ENCODE peak calls at places on chromosomes 13 and 19, in seven cellular contexts. V is ascending aorta, I is endodermal cell, U is iPS DF 6.9, J is testis, Q is esophagus squamous epithelium, K is brain microvascular endothelial cell. R is an unnamed sample.

GRCh38 chr19:42433503-42434260 is 6.5 kb upstream of the LIPE start:
- DNase-seq in V (peak), I (peak), U (no peak), J (peak), Q (no peak), K (peak), R (peak)

GRCh38 chr13:32878172-32878571 is 138.1 kb upstream of the KL start:
- DNase-seq in V (no peak), I (no peak), U (no peak), J (no peak), Q (no peak), K (no peak), R (no peak)

GRCh38 chr13:94480672-94481145 is 1.2 kb upstream of the DCT start:
- DNase-seq in V (no peak), I (no peak), U (no peak), J (no peak), Q (no peak), K (no peak), R (no peak)

GRCh38 chr13:41356788-41357187 is 45.7 kb downstream of the NAA16 start:
- DNase-seq in V (no peak), I (no peak), U (no peak), J (no peak), Q (no peak), K (no peak), R (no peak)

GRCh38 chr13:47463002-47463401 is 538.1 kb downstream of the SUCLA2 start:
- DNase-seq in V (no peak), I (no peak), U (no peak), J (no peak), Q (no peak), K (no peak), R (no peak)

GRCh38 chr13:52695856-52696255 is 43.2 kb downstream of the SUGT1 start:
- DNase-seq in V (no peak), I (no peak), U (no peak), J (no peak), Q (no peak), K (peak), R (no peak)

GRCh38 chr19:37933965-37934364 is 27.0 kb downstream of the SIPA1L3 start:
- DNase-seq in V (no peak), I (no peak), U (no peak), J (no peak), Q (no peak), K (peak), R (no peak)

GRCh38 chr19:6020166-6020967 is 42.4 kb upstream of the RANBP3 start:
- DNase-seq in V (no peak), I (no peak), U (no peak), J (no peak), Q (no peak), K (no peak), R (no peak)

GRCh38 chr19:42389899-42390298 is at the start of gene CNFN:
- DNase-seq in V (no peak), I (no peak), U (no peak), J (no peak), Q (no peak), K (no peak), R (no peak)

GRCh38 chr19:4304509-4305252 is at the start of gene FSD1:
- DNase-seq in V (no peak), I (peak), U (peak), J (peak), Q (no peak), K (peak), R (no peak)

GRCh38 chr19:8163781-8164180 is 14.4 kb upstream of the FBN3 start:
- DNase-seq in V (no peak), I (peak), U (no peak), J (no peak), Q (no peak), K (no peak), R (no peak)

GRCh38 chr13:38636756-38637155 is 50.1 kb upstream of the FREM2 start:
- DNase-seq in V (no peak), I (no peak), U (no peak), J (no peak), Q (no peak), K (no peak), R (no peak)

GRCh38 chr13:44266305-44266704 is 107.3 kb upstream of the SERP2 start:
- DNase-seq in V (no peak), I (peak), U (no peak), J (no peak), Q (no peak), K (no peak), R (no peak)

GRCh38 chr19:16625183-16625958 is 2.6 kb downstream of the MED26 start:
- DNase-seq in V (no peak), I (no peak), U (no peak), J (no peak), Q (no peak), K (no peak), R (no peak)

GRCh38 chr19:42069619-42070293 is at the start of gene GRIK5:
- DNase-seq in V (peak), I (peak), U (no peak), J (no peak), Q (no peak), K (no peak), R (no peak)

GRCh38 chr19:2524840-2525723 is 49.2 kb downstream of the GADD45B start:
- DNase-seq in V (peak), I (peak), U (no peak), J (peak), Q (no peak), K (peak), R (peak)

GRCh38 chr19:55702131-55702627 is 27.2 kb downstream of the EPN1 start:
- DNase-seq in V (no peak), I (peak), U (no peak), J (peak), Q (no peak), K (no peak), R (no peak)

GRCh38 chr13:40680659-40681323 is 14.3 kb upstream of the FOXO1 start:
- DNase-seq in V (no peak), I (peak), U (no peak), J (no peak), Q (no peak), K (no peak), R (no peak)

GRCh38 chr13:57470491-57470890 is 161.1 kb upstream of the PCDH17 start:
- DNase-seq in V (no peak), I (no peak), U (no peak), J (no peak), Q (no peak), K (no peak), R (no peak)

GRCh38 chr13:24459234-24459633 is 53.3 kb downstream of the PARP4 start:
- DNase-seq in V (no peak), I (no peak), U (no peak), J (no peak), Q (no peak), K (peak), R (peak)

GRCh38 chr13:90414691-90415596 is 932.5 kb upstream of the MIR17HG start:
- DNase-seq in V (no peak), I (peak), U (no peak), J (no peak), Q (no peak), K (peak), R (no peak)

GRCh38 chr13:113545931-113546516 is 38.5 kb upstream of the TFDP1 start:
- DNase-seq in V (peak), I (no peak), U (no peak), J (no peak), Q (no peak), K (no peak), R (no peak)

GRCh38 chr13:25806304-25806974 is 245.4 kb downstream of the SHISA2 start:
- DNase-seq in V (no peak), I (no peak), U (no peak), J (no peak), Q (no peak), K (peak), R (no peak)

GRCh38 chr19:48638831-48639381 is 1.7 kb upstream of the DBP start:
- DNase-seq in V (no peak), I (peak), U (no peak), J (no peak), Q (no peak), K (no peak), R (peak)

GRCh38 chr19:34324320-34324719 is 40.7 kb upstream of the GPI start:
- DNase-seq in V (no peak), I (no peak), U (no peak), J (no peak), Q (no peak), K (no peak), R (no peak)

GRCh38 chr13:29758591-29759114 is 91.8 kb downstream of the UBL3 start:
- DNase-seq in V (peak), I (no peak), U (no peak), J (no peak), Q (no peak), K (peak), R (peak)

GRCh38 chr19:2561895-2562294 is 86.0 kb downstream of the GADD45B start:
- DNase-seq in V (no peak), I (peak), U (no peak), J (no peak), Q (no peak), K (no peak), R (no peak)

GRCh38 chr19:2237051-2237868 is 636 bp downstream of the SF3A2 start:
- DNase-seq in V (no peak), I (no peak), U (no peak), J (no peak), Q (no peak), K (no peak), R (no peak)

GRCh38 chr19:12095111-12095790 is 30.7 kb downstream of the ZNF844 start:
- DNase-seq in V (no peak), I (no peak), U (no peak), J (no peak), Q (no peak), K (no peak), R (no peak)

GRCh38 chr13:46295531-46296464 is 84.1 kb downstream of the LRRC63 start:
- DNase-seq in V (peak), I (no peak), U (no peak), J (peak), Q (no peak), K (peak), R (peak)

GRCh38 chr13:34344761-34345600 is 527.0 kb downstream of the RFC3 start:
- DNase-seq in V (no peak), I (no peak), U (no peak), J (no peak), Q (no peak), K (no peak), R (peak)

GRCh38 chr13:89061821-89062220 is 1390.7 kb downstream of the SLITRK5 start:
- DNase-seq in V (no peak), I (no peak), U (no peak), J (no peak), Q (no peak), K (no peak), R (no peak)

GRCh38 chr19:11246941-11247340 is 7.5 kb downstream of the ANGPTL8 start:
- DNase-seq in V (no peak), I (no peak), U (no peak), J (no peak), Q (no peak), K (no peak), R (no peak)

GRCh38 chr19:42095814-42096230 is 19.9 kb downstream of the ZNF574 start:
- DNase-seq in V (no peak), I (peak), U (no peak), J (peak), Q (no peak), K (no peak), R (no peak)

GRCh38 chr13:24149306-24150032 is 11.1 kb upstream of the SPATA13 start:
- DNase-seq in V (no peak), I (no peak), U (no peak), J (no peak), Q (no peak), K (no peak), R (no peak)

GRCh38 chr19:39433480-39434079 is 2.2 kb downstream of the RPS16 start:
- DNase-seq in V (no peak), I (no peak), U (no peak), J (no peak), Q (no peak), K (no peak), R (no peak)

GRCh38 chr19:39432677-39433025 is 3.1 kb downstream of the RPS16 start:
- DNase-seq in V (no peak), I (no peak), U (no peak), J (no peak), Q (no peak), K (no peak), R (no peak)

GRCh38 chr19:39427707-39428106 is 8.0 kb downstream of the RPS16 start:
- DNase-seq in V (no peak), I (no peak), U (no peak), J (no peak), Q (no peak), K (no peak), R (no peak)

GRCh38 chr19:39428309-39429112 is 7.2 kb downstream of the RPS16 start:
- DNase-seq in V (peak), I (peak), U (no peak), J (peak), Q (no peak), K (peak), R (peak)

DNA sequence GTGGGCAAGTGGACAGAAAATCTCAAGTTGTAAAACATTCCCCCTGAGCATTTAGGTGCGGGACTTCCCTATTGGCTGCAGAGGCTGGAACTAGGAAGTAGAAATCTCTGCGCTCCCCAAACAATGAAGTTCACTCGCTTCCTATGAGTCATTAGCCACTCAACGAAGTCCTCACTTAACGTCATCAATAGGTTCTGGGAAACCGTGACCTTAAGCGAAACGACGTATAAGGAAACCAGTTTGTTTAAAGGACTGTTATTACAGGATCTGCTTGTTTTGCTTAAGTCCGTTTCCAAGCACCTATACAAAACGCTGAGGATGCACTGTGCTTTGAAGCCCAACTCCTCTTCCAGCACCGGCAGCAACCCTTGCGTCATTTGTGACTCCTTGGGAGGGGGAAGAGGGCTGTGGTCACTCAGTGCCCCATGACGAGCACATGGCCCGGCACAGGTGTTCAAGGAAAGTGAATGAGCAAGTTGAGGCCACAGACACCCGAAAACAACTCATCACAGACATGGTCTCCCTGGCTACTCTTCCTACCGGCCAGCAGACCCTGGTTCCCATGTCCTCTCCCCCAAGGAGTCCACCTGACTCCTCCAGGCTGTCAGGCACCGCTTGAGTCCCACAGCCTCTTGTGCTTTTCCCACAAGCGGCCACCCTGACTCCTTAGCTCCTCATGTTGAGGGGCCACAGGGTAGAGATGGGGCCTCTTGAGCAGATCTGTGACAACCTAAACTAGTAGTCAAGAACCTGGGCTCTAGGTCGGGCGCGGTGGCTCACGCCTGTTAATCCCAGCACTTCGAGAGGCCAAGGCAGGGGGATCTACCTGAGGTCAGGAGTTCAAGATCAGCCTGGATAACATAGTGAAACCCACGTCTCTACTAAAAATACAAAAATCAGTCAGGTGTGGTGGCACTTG is 4.8 kb downstream of the RPS16 start:
- DNase-seq in V (peak), I (peak), U (no peak), J (no peak), Q (no peak), K (peak), R (peak)
- H3K27ac ChIP-seq in V (peak), I (peak), U (no peak), J (peak), Q (peak), K (peak), R (peak)

DNA sequence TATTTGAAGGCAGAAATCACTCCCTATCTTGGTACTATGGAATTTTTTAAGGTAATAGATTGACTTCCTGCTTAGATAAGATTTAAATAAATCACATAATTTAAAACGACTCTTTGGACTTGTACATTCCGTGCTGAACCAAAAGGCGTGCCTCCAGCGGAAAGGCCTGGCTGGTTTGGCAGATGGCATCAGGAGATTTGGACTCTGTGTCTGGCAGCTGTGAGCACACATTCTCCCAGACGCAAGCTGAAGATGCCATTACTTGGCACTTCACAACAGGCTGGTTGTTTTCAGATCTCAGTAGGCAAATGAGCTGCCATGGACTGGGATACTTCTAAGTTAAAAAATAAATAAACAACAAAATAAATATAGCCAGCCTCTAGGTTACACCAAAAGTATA is 104.5 kb upstream of the SLC15A1 start:
- DNase-seq in V (no peak), I (no peak), U (no peak), J (no peak), Q (no peak), K (no peak), R (peak)
- H3K27ac ChIP-seq in V (no peak), I (no peak), U (no peak), J (no peak), Q (no peak), K (no peak), R (no peak)

DNA sequence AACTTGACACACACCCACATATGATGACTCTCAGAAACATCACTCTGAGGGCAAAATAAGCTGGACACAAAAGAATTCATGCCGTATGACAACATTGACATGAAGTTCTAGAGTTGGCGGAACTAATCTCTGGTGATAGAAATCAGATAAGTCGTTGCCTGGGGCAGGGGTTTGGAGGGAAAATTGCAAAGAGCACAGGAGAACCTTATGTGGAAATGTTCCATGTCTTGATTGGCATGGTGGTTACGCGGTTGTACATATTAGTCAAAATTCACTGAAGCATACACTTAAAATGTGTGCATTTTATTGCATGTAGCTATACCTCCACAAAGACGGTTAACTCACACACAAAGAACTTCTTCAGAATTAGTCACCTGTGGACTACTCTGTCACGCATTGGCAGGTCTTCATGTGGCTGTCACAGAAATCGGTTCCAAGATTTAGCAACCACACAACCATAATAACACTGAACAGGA is 137.8 kb upstream of the GJB6 start:
- DNase-seq in V (no peak), I (no peak), U (no peak), J (no peak), Q (no peak), K (no peak), R (no peak)
- H3K27ac ChIP-seq in V (no peak), I (no peak), U (no peak), J (no peak), Q (peak), K (no peak), R (no peak)

DNA sequence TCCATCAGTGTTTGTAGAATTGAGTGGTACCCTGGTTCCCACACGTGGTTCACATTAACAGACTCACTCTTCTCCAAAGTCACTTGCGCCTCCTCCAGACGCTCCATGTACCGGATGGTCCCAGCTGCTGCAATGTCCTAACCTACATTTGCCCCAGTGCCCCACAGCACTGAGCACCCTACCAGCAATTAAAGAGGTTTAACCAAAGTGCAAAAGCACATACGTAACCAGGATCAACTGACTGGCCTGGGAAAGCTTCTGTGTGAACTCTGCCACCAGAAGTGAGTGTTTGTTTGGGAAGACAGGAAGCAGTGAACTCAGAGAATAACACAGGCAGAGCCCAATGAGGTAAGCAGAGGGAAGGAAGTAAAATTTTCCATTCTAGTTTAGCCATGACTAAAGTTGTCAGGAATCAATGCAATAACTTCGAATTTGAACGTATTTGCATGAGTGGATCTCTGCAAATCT is 7.3 kb upstream of the MEDAG start:
- DNase-seq in V (peak), I (no peak), U (no peak), J (no peak), Q (no peak), K (peak), R (peak)
- H3K27ac ChIP-seq in V (peak), I (no peak), U (no peak), J (no peak), Q (peak), K (peak), R (no peak)

R was measured in adrenal gland.